ENCODE peak calls at places on chromosomes 3 and 15, in ten cellular contexts. One of them, this sample, is unnamed.

GRCh38 chr3:36988336-36988735 is 4.6 kb downstream of the EPM2AIP1 start:
- DNase-seq in aorta: no peak
- DNase-seq in HEK293T: no peak
- DNase-seq in psoas muscle: no peak
- DNase-seq in amniotic stem cell: no peak
- DNase-seq in nephron progenitor cell: no peak
- DNase-seq in lower leg skin: no peak
- DNase-seq in AG08396: no peak
- DNase-seq in NCI-H2081: no peak
- DNase-seq in AG04450: no peak
- DNase-seq in this sample: no peak

GRCh38 chr15:35206060-35206675 is 121.1 kb upstream of the NANOGP8 start:
- DNase-seq in aorta: no peak
- DNase-seq in HEK293T: no peak
- DNase-seq in psoas muscle: no peak
- DNase-seq in amniotic stem cell: no peak
- DNase-seq in nephron progenitor cell: no peak
- DNase-seq in lower leg skin: no peak
- DNase-seq in AG08396: peak; percentile 14
- DNase-seq in NCI-H2081: no peak
- DNase-seq in AG04450: no peak
- DNase-seq in this sample: no peak

GRCh38 chr3:66047321-66048050 is 8.8 kb upstream of the MAGI1 start:
- DNase-seq in aorta: peak; percentile 85
- DNase-seq in HEK293T: no peak
- DNase-seq in psoas muscle: no peak
- DNase-seq in amniotic stem cell: peak; percentile 35
- DNase-seq in nephron progenitor cell: no peak
- DNase-seq in lower leg skin: no peak
- DNase-seq in AG08396: peak; percentile 67
- DNase-seq in NCI-H2081: no peak
- DNase-seq in AG04450: no peak
- DNase-seq in this sample: no peak

GRCh38 chr3:7695067-7695466 is 806.6 kb upstream of the LMCD1 start:
- DNase-seq in aorta: no peak
- DNase-seq in HEK293T: no peak
- DNase-seq in psoas muscle: no peak
- DNase-seq in amniotic stem cell: no peak
- DNase-seq in nephron progenitor cell: no peak
- DNase-seq in lower leg skin: no peak
- DNase-seq in AG08396: no peak
- DNase-seq in NCI-H2081: peak; percentile 15
- DNase-seq in AG04450: no peak
- DNase-seq in this sample: no peak

GRCh38 chr15:100715571-100716455 is 113.4 kb downstream of the ASB7 start:
- DNase-seq in aorta: peak; percentile 63
- DNase-seq in HEK293T: no peak
- DNase-seq in psoas muscle: peak; percentile 34
- DNase-seq in amniotic stem cell: no peak
- DNase-seq in nephron progenitor cell: peak; percentile 12
- DNase-seq in lower leg skin: no peak
- DNase-seq in AG08396: no peak
- DNase-seq in NCI-H2081: no peak
- DNase-seq in AG04450: no peak
- DNase-seq in this sample: no peak

GRCh38 chr15:85891470-85891869 is 96.7 kb upstream of the KLHL25 start:
- DNase-seq in aorta: no peak
- DNase-seq in HEK293T: no peak
- DNase-seq in psoas muscle: no peak
- DNase-seq in amniotic stem cell: no peak
- DNase-seq in nephron progenitor cell: no peak
- DNase-seq in lower leg skin: no peak
- DNase-seq in AG08396: no peak
- DNase-seq in NCI-H2081: no peak
- DNase-seq in AG04450: no peak
- DNase-seq in this sample: no peak

GRCh38 chr3:171417813-171418212 is 42.4 kb downstream of the TNIK start:
- DNase-seq in aorta: no peak
- DNase-seq in HEK293T: no peak
- DNase-seq in psoas muscle: no peak
- DNase-seq in amniotic stem cell: peak; percentile 22
- DNase-seq in nephron progenitor cell: no peak
- DNase-seq in lower leg skin: no peak
- DNase-seq in AG08396: peak; percentile 79
- DNase-seq in NCI-H2081: no peak
- DNase-seq in AG04450: peak; percentile 80
- DNase-seq in this sample: peak; percentile 63

GRCh38 chr3:16151109-16151508 is 23.4 kb upstream of the GALNT15 start:
- DNase-seq in aorta: peak; percentile 83
- DNase-seq in HEK293T: no peak
- DNase-seq in psoas muscle: peak; percentile 86
- DNase-seq in amniotic stem cell: no peak
- DNase-seq in nephron progenitor cell: no peak
- DNase-seq in lower leg skin: peak; percentile 86
- DNase-seq in AG08396: peak; percentile 56
- DNase-seq in NCI-H2081: no peak
- DNase-seq in AG04450: peak; percentile 69
- DNase-seq in this sample: no peak

GRCh38 chr15:63045438-63046278 is 3.1 kb downstream of the TPM1 start:
- DNase-seq in aorta: no peak
- DNase-seq in HEK293T: no peak
- DNase-seq in psoas muscle: no peak
- DNase-seq in amniotic stem cell: no peak
- DNase-seq in nephron progenitor cell: no peak
- DNase-seq in lower leg skin: no peak
- DNase-seq in AG08396: peak; percentile 45
- DNase-seq in NCI-H2081: no peak
- DNase-seq in AG04450: no peak
- DNase-seq in this sample: no peak